ENCODE peak calls at places on chromosomes 3 and 15, in four cellular contexts. J, D, V and G are unnamed samples.

GRCh38 chr15:90060797-90061196 is 41.5 kb downstream of the IDH2 start:
- DNase-seq in J (no peak), D (no peak), V (no peak), G (no peak)

GRCh38 chr3:65776494-65776893 is 262.2 kb downstream of the MAGI1 start:
- DNase-seq in J (peak; percentile 58), V (peak; percentile 9), D (no peak), G (no peak)

GRCh38 chr15:52657338-52657737 is 21.9 kb downstream of the ATOSA start:
- DNase-seq in D (no peak), J (peak; percentile 72), V (peak; percentile 74), G (no peak)

GRCh38 chr3:11618897-11619296 is 24.8 kb downstream of the VGLL4 start:
- DNase-seq in V (no peak), J (no peak), D (no peak), G (no peak)

GRCh38 chr3:47378869-47379268 is 2.0 kb upstream of the PTPN23 start:
- DNase-seq in V (no peak), J (no peak), D (no peak), G (no peak)

GRCh38 chr15:96146711-96147110 is 183.8 kb upstream of the NR2F2 start:
- DNase-seq in V (no peak), J (peak; percentile 6), D (no peak), G (no peak)

GRCh38 chr3:71565326-71565725 is 18.2 kb downstream of the FOXP1 start:
- DNase-seq in J (no peak), V (no peak), D (no peak), G (no peak)

GRCh38 chr3:191363221-191363620 is 32.9 kb upstream of the UTS2B start:
- DNase-seq in V (no peak), D (no peak), J (no peak), G (no peak)